ENCODE peak calls at places on chromosomes 16 and 17, in nine cellular contexts. N, E, P, A, W, D, U, Y and Q are unnamed samples.

GRCh38 chr17:80995131-80995530 is 3.5 kb downstream of the CHMP6 start:
- DNase-seq in P (no peak), A (no peak), W (no peak), U (no peak), N (no peak), E (no peak), Y (no peak), D (no peak), Q (no peak)

GRCh38 chr17:27667656-27668487 is 36.9 kb downstream of the LGALS9 start:
- DNase-seq in W (no peak), E (no peak), U (no peak), A (no peak), Y (no peak), N (no peak), D (no peak), P (no peak), Q (no peak)

GRCh38 chr17:82435601-82436583 is 14.7 kb downstream of the CYBC1 start:
- DNase-seq in W (no peak), D (no peak), U (no peak), A (no peak), N (no peak), E (no peak), P (no peak), Y (no peak), Q (no peak)

GRCh38 chr17:37643118-37643766 is at the start of gene DDX52:
- DNase-seq in P (peak; percentile 95), Y (peak; percentile 37), N (peak; percentile 97), A (peak; percentile 84), D (peak; percentile 93), U (peak; percentile 76), E (peak; percentile 93), W (peak; percentile 93), Q (peak; percentile 91)

GRCh38 chr16:55711959-55712876 is 56.4 kb downstream of the SLC6A2 start:
- DNase-seq in U (peak; percentile 31), E (peak; percentile 71), D (peak; percentile 62), A (peak; percentile 33), Y (no peak), N (peak; percentile 58), W (peak; percentile 84), P (peak; percentile 49), Q (peak; percentile 48)

GRCh38 chr16:50584033-50584722 is 36.0 kb downstream of the NKD1 start:
- DNase-seq in U (no peak), D (no peak), Y (no peak), W (no peak), P (no peak), A (no peak), E (no peak), N (no peak), Q (no peak)

GRCh38 chr17:34412965-34413441 is 50.0 kb upstream of the CCL1 start:
- DNase-seq in Y (no peak), W (no peak), D (peak; percentile 3), U (no peak), A (no peak), P (no peak), E (peak; percentile 5), N (no peak), Q (no peak)

GRCh38 chr16:88685156-88686061 is 898 bp downstream of the SNAI3 start:
- DNase-seq in E (peak; percentile 66), Y (no peak), U (no peak), D (peak; percentile 67), W (peak; percentile 66), A (peak; percentile 52), P (no peak), N (peak; percentile 84), Q (peak; percentile 34)

GRCh38 chr16:57865746-57866528 is 63.6 kb upstream of the KIFC3 start:
- DNase-seq in E (no peak), D (peak; percentile 97), U (no peak), W (no peak), P (no peak), N (no peak), Y (no peak), A (no peak), Q (no peak)

GRCh38 chr17:29181226-29181625 is 1.0 kb upstream of the MYO18A start:
- DNase-seq in U (no peak), W (no peak), Y (no peak), N (no peak), E (no peak), D (peak; percentile 72), P (no peak), A (no peak), Q (no peak)

GRCh38 chr16:14501331-14502255 is 128.5 kb downstream of the PARN start:
- DNase-seq in Y (no peak), U (peak; percentile 67), D (peak; percentile 96), N (peak; percentile 78), P (peak; percentile 58), A (no peak), W (peak; percentile 82), E (peak; percentile 94), Q (peak; percentile 97)

GRCh38 chr17:45790296-45790922 is 6.3 kb downstream of the CRHR1 start:
- DNase-seq in D (no peak), A (no peak), P (no peak), U (no peak), W (no peak), Y (no peak), N (no peak), E (no peak), Q (no peak)
- H3K4me3 ChIP-seq in D (no peak overlapping the region), A (no peak overlapping the region), P (no peak overlapping the region), U (no peak overlapping the region), W (no peak overlapping the region), Y (no peak overlapping the region), N (no peak overlapping the region), E (no peak overlapping the region), Q (no peak overlapping the region)

GRCh38 chr17:50099003-50099402 is 3.9 kb downstream of the PDK2 start:
- DNase-seq in E (peak; percentile 43), W (no peak), Y (no peak), A (no peak), N (no peak), D (no peak), U (no peak), P (no peak), Q (no peak)

GRCh38 chr17:50100480-50100883 is 5.3 kb downstream of the PDK2 start:
- DNase-seq in D (no peak), U (no peak), W (no peak), N (no peak), A (no peak), P (peak; percentile 70), E (no peak), Y (no peak), Q (no peak)

GRCh38 chr17:50102164-50102991 is 7.2 kb downstream of the PDK2 start:
- DNase-seq in U (no peak), A (no peak), E (no peak), Y (no peak), D (no peak), N (no peak), P (peak; percentile 96), W (no peak), Q (no peak)

GRCh38 chr17:50101346-50102163 is 6.4 kb downstream of the PDK2 start:
- DNase-seq in D (no peak), U (no peak), Y (no peak), A (no peak), P (peak; percentile 89), W (peak; percentile 39), N (no peak), E (peak; percentile 35), Q (no peak)

DNA sequence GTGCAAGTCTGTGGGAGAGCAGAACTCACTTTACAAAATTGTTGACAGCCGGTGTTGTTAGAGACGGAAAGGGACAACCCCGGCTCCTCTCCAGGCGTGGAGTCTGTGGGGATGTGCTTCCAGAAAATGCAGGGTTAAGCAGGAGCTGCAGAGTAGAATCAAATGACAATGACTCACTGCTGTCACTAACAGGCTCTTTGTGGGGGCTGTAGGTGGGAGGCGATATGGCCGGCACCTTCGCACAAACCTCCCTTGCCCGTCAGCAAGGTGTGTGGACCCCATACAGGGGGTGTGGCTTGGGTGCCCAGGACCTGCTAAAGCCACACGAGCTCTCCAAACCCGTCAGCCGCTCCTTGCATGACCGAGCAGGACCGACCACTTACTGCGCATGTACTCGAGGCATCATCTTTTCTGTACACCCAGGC is 5.8 kb downstream of the PDK2 start:
- DNase-seq in P (no peak), W (peak; percentile 35), Y (no peak), D (no peak), A (no peak), U (no peak), E (no peak), N (no peak), Q (no peak)
- H3K4me3 ChIP-seq in P (no peak overlapping the region), W (peak overlapping the region; percentile 41), Y (no peak overlapping the region), D (no peak overlapping the region), A (no peak overlapping the region), U (no peak overlapping the region), E (no peak overlapping the region), N (no peak overlapping the region), Q (no peak overlapping the region)

GRCh38 chr17:40071720-40072480 is 9.1 kb downstream of the THRA start:
- DNase-seq in U (no peak), D (no peak), W (no peak), E (no peak), P (peak; percentile 91), A (no peak), N (no peak), Y (no peak), Q (no peak)
- H3K4me3 ChIP-seq in U (no peak overlapping the region), D (no peak overlapping the region), W (no peak overlapping the region), E (no peak overlapping the region), P (peak overlapping the region; percentile 12), A (no peak overlapping the region), N (peak overlapping the region; percentile 30), Y (peak overlapping the region; percentile 11), Q (no peak overlapping the region)

GRCh38 chr17:76700627-76701470 is 9.9 kb downstream of the MXRA7 start:
- DNase-seq in P (no peak), W (peak; percentile 66), D (peak; percentile 85), A (peak; percentile 44), N (no peak), E (peak; percentile 81), Y (no peak), U (no peak), Q (peak; percentile 81)

GRCh38 chr17:76700290-76700626 is 10.5 kb downstream of the MXRA7 start:
- DNase-seq in A (peak; percentile 17), U (no peak), N (no peak), W (no peak), D (no peak), P (no peak), Y (no peak), E (no peak), Q (no peak)

GRCh38 chr17:76695059-76695892 is 15.5 kb downstream of the MXRA7 start:
- DNase-seq in N (no peak), D (no peak), P (no peak), Y (no peak), A (no peak), E (no peak), U (no peak), W (no peak), Q (no peak)

GRCh38 chr17:76696763-76697701 is 13.7 kb downstream of the MXRA7 start:
- DNase-seq in A (no peak), U (no peak), W (no peak), D (no peak), Y (no peak), E (no peak), N (no peak), P (no peak), Q (peak; percentile 61)

DNA sequence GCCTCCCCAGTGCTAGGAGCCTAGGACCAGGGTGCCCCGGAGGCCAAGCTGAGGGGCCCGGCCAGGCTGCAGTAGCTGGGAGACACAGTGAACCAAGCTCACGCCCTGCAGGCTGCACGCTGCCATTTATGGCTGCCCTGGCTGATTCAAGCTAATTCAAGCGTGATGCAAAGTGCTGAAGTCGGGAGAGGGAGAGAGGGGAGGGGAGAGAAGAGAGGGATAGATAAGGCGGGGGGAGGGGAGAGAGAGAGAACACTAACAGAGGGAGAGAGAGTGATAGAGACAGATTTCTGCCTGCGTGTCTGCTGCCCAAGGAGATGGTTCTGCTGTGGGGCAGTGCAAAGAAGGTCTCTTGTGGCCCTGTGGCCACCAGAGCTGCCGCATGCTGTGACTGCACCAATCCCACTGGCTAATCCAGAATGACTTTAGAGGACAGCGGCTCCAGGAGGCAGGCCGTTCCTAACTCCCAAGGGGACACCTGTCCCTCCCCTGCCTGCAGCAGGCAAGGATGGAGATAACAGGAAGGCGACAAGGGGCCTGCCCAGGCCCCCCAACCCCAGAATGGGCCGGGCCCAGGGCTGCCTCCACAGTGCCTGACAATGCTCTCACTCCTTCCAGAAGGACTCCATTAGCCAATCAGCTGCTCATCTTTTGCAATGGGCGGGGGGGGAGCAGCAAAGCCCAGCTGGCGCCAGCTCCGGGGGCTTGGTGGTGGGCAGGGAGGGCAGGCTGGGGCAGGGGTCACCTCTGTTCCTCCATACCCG is 12.9 kb downstream of the MXRA7 start:
- DNase-seq in E (no peak), Y (no peak), U (no peak), P (no peak), W (peak; percentile 70), D (no peak), N (no peak), A (no peak), Q (peak; percentile 54)
- H3K4me3 ChIP-seq in E (no peak overlapping the region), Y (no peak overlapping the region), U (no peak overlapping the region), P (no peak overlapping the region), W (peak overlapping the region; percentile 20), D (no peak overlapping the region), N (no peak overlapping the region), A (no peak overlapping the region), Q (no peak overlapping the region)